ENCODE peak calls at places on chromosomes 12 and 14, in eight cellular contexts. H is NCI-H460; G is stimulated activated CD4-positive, alpha-beta T cell treated with anti-CD3 and anti-CD28 coated beads, Interleukin-15, amount 100 ng/mL, for 1 hour; L is T-helper 2 cell; I is GDM1; F is BE2C; W is activated CD4-positive, alpha-beta T cell treated with anti-CD3 and anti-CD28 coated beads for 48 hours; P is neural crest cell. R is an unnamed sample.

GRCh38 chr12:30843211-30843610 is 83.3 kb upstream of the TSPAN11 start:
- DNase-seq in H (no peak), G (no peak), L (no peak), I (no peak), F (no peak), W (no peak), P (no peak), R (no peak)

GRCh38 chr12:132881853-132882252 is 5.6 kb downstream of the CHFR start:
- DNase-seq in H (no peak), G (no peak), L (no peak), I (no peak), F (no peak), W (no peak), P (no peak), R (no peak)

GRCh38 chr12:48630346-48630745 is 51.7 kb downstream of the KANSL2 start:
- DNase-seq in H (no peak), G (no peak), L (no peak), I (no peak), F (no peak), W (no peak), P (no peak), R (no peak)

GRCh38 chr12:125068391-125068790 is 3.2 kb downstream of the AACS start:
- DNase-seq in H (no peak), G (no peak), L (no peak), I (no peak), F (no peak), W (no peak), P (no peak), R (no peak)

GRCh38 chr14:102811254-102811963 is 34.2 kb downstream of the TRAF3 start:
- DNase-seq in H (no peak), G (no peak), L (no peak), I (no peak), F (no peak), W (no peak), P (no peak), R (no peak)

GRCh38 chr12:75996907-75997447 is 34.6 kb downstream of the PHLDA1 start:
- DNase-seq in H (no peak), G (no peak), L (no peak), I (no peak), F (no peak), W (no peak), P (no peak), R (no peak)

GRCh38 chr12:12718853-12719252 is 1.7 kb downstream of the CDKN1B start:
- DNase-seq in H (no peak), G (no peak), L (no peak), I (no peak), F (peak), W (peak), P (no peak), R (no peak)

GRCh38 chr14:56666294-56666693 is 86.7 kb downstream of the TMEM260 start:
- DNase-seq in H (no peak), G (no peak), L (no peak), I (no peak), F (no peak), W (no peak), P (no peak), R (no peak)

GRCh38 chr14:25017562-25017961 is 32.4 kb downstream of the STXBP6 start:
- DNase-seq in H (no peak), G (no peak), L (no peak), I (no peak), F (no peak), W (no peak), P (no peak), R (no peak)

GRCh38 chr12:68400231-68400829 is 68.2 kb upstream of the MDM1 start:
- DNase-seq in H (no peak), G (no peak), L (no peak), I (no peak), F (no peak), W (no peak), P (no peak), R (no peak)

GRCh38 chr14:24059841-24060388 is 8.1 kb downstream of the CARMIL3 start:
- DNase-seq in H (no peak), G (no peak), L (no peak), I (no peak), F (no peak), W (no peak), P (no peak), R (no peak)

GRCh38 chr14:102799684-102800562 is 22.7 kb downstream of the TRAF3 start:
- DNase-seq in H (no peak), G (no peak), L (no peak), I (no peak), F (no peak), W (no peak), P (no peak), R (no peak)

GRCh38 chr12:82438356-82438755 is 80.0 kb downstream of the METTL25 start:
- DNase-seq in H (no peak), G (no peak), L (no peak), I (no peak), F (no peak), W (no peak), P (no peak), R (no peak)

GRCh38 chr12:66663605-66664004 is 15.3 kb downstream of the GRIP1 start:
- DNase-seq in H (no peak), G (no peak), L (no peak), I (no peak), F (no peak), W (no peak), P (no peak), R (no peak)

GRCh38 chr12:69150083-69150795 is 89.1 kb upstream of the CPSF6 start:
- DNase-seq in H (no peak), G (no peak), L (no peak), I (no peak), F (no peak), W (no peak), P (no peak), R (no peak)

GRCh38 chr12:130953783-130954543 is at the start of gene ADGRD1:
- DNase-seq in H (peak), G (no peak), L (no peak), I (no peak), F (no peak), W (no peak), P (no peak), R (no peak)

R was measured in CD8-positive, alpha-beta memory T cell.